ENCODE peak calls at places on chromosomes 3 and 15, in six cellular contexts. One of them, this sample, is unnamed.

GRCh38 chr3:16456784-16457415 is 56.6 kb downstream of the RFTN1 start:
- DNase-seq in IMR-90: peak
- DNase-seq in heart left ventricle: peak
- DNase-seq in esophagus muscularis mucosa: no peak
- DNase-seq in tibial nerve: no peak
- DNase-seq in gastrocnemius medialis: no peak
- DNase-seq in this sample: no peak

GRCh38 chr3:39166932-39167532 is 13.6 kb upstream of the CSRNP1 start:
- DNase-seq in IMR-90: peak
- DNase-seq in heart left ventricle: peak
- DNase-seq in esophagus muscularis mucosa: no peak
- DNase-seq in tibial nerve: peak
- DNase-seq in gastrocnemius medialis: no peak
- DNase-seq in this sample: peak

GRCh38 chr15:73691398-73691797 is 7.2 kb downstream of the CD276 start:
- DNase-seq in IMR-90: peak
- DNase-seq in heart left ventricle: peak
- DNase-seq in esophagus muscularis mucosa: no peak
- DNase-seq in tibial nerve: peak
- DNase-seq in gastrocnemius medialis: peak
- DNase-seq in this sample: peak

GRCh38 chr15:50881121-50882048 is 27.1 kb upstream of the AP4E1 start:
- DNase-seq in IMR-90: peak
- DNase-seq in heart left ventricle: no peak
- DNase-seq in esophagus muscularis mucosa: no peak
- DNase-seq in tibial nerve: no peak
- DNase-seq in gastrocnemius medialis: no peak
- DNase-seq in this sample: no peak

GRCh38 chr3:33645060-33645841 is 72.8 kb downstream of the CLASP2 start:
- DNase-seq in IMR-90: peak
- DNase-seq in heart left ventricle: no peak
- DNase-seq in esophagus muscularis mucosa: no peak
- DNase-seq in tibial nerve: no peak
- DNase-seq in gastrocnemius medialis: no peak
- DNase-seq in this sample: no peak

GRCh38 chr3:71247221-71247947 is 336.1 kb downstream of the FOXP1 start:
- DNase-seq in IMR-90: peak
- DNase-seq in heart left ventricle: no peak
- DNase-seq in esophagus muscularis mucosa: no peak
- DNase-seq in tibial nerve: no peak
- DNase-seq in gastrocnemius medialis: no peak
- DNase-seq in this sample: no peak

GRCh38 chr3:105274958-105275357 is 91.8 kb upstream of the ALCAM start:
- DNase-seq in IMR-90: peak
- DNase-seq in heart left ventricle: no peak
- DNase-seq in esophagus muscularis mucosa: no peak
- DNase-seq in tibial nerve: no peak
- DNase-seq in gastrocnemius medialis: no peak
- DNase-seq in this sample: no peak

GRCh38 chr3:149717391-149718056 is 34.8 kb downstream of the COMMD2 start:
- DNase-seq in IMR-90: peak
- DNase-seq in heart left ventricle: peak
- DNase-seq in esophagus muscularis mucosa: no peak
- DNase-seq in tibial nerve: peak
- DNase-seq in gastrocnemius medialis: no peak
- DNase-seq in this sample: peak

GRCh38 chr15:51917493-51917892 is 54.1 kb downstream of the LEO1 start:
- DNase-seq in IMR-90: peak
- DNase-seq in heart left ventricle: no peak
- DNase-seq in esophagus muscularis mucosa: no peak
- DNase-seq in tibial nerve: no peak
- DNase-seq in gastrocnemius medialis: no peak
- DNase-seq in this sample: no peak

GRCh38 chr3:143783856-143784370 is 64.4 kb downstream of the SLC9A9 start:
- DNase-seq in IMR-90: no peak
- DNase-seq in heart left ventricle: no peak
- DNase-seq in esophagus muscularis mucosa: no peak
- DNase-seq in tibial nerve: no peak
- DNase-seq in gastrocnemius medialis: no peak
- DNase-seq in this sample: no peak

GRCh38 chr3:117666316-117666715 is 956.7 kb downstream of the TUSC7 start:
- DNase-seq in IMR-90: no peak
- DNase-seq in heart left ventricle: no peak
- DNase-seq in esophagus muscularis mucosa: no peak
- DNase-seq in tibial nerve: no peak
- DNase-seq in gastrocnemius medialis: no peak
- DNase-seq in this sample: no peak

GRCh38 chr3:123348471-123349200 is 100.3 kb downstream of the ADCY5 start:
- DNase-seq in IMR-90: no peak
- DNase-seq in heart left ventricle: no peak
- DNase-seq in esophagus muscularis mucosa: no peak
- DNase-seq in tibial nerve: no peak
- DNase-seq in gastrocnemius medialis: no peak
- DNase-seq in this sample: no peak

GRCh38 chr15:87877114-87877810 is 379.3 kb downstream of the NTRK3 start:
- DNase-seq in IMR-90: peak
- DNase-seq in heart left ventricle: peak
- DNase-seq in esophagus muscularis mucosa: peak
- DNase-seq in tibial nerve: no peak
- DNase-seq in gastrocnemius medialis: no peak
- DNase-seq in this sample: no peak

GRCh38 chr3:84961492-84962255 is 2.9 kb downstream of the CADM2 start:
- DNase-seq in IMR-90: no peak
- DNase-seq in heart left ventricle: no peak
- DNase-seq in esophagus muscularis mucosa: no peak
- DNase-seq in tibial nerve: no peak
- DNase-seq in gastrocnemius medialis: no peak
- DNase-seq in this sample: no peak

GRCh38 chr15:52208306-52208946 is 17.2 kb upstream of the GNB5 start:
- DNase-seq in IMR-90: peak
- DNase-seq in heart left ventricle: no peak
- DNase-seq in esophagus muscularis mucosa: peak
- DNase-seq in tibial nerve: peak
- DNase-seq in gastrocnemius medialis: no peak
- DNase-seq in this sample: no peak

GRCh38 chr3:48279926-48280325 is 39.0 kb downstream of the ZNF589 start:
- DNase-seq in IMR-90: no peak
- DNase-seq in heart left ventricle: no peak
- DNase-seq in esophagus muscularis mucosa: no peak
- DNase-seq in tibial nerve: no peak
- DNase-seq in gastrocnemius medialis: no peak
- DNase-seq in this sample: no peak

GRCh38 chr15:91385301-91385700 is 285.2 kb downstream of the SV2B start:
- DNase-seq in IMR-90: no peak
- DNase-seq in heart left ventricle: no peak
- DNase-seq in esophagus muscularis mucosa: no peak
- DNase-seq in tibial nerve: no peak
- DNase-seq in gastrocnemius medialis: no peak
- DNase-seq in this sample: no peak

GRCh38 chr3:186849392-186849975 is 7.0 kb downstream of the ADIPOQ start:
- DNase-seq in IMR-90: peak
- DNase-seq in heart left ventricle: no peak
- DNase-seq in esophagus muscularis mucosa: peak
- DNase-seq in tibial nerve: no peak
- DNase-seq in gastrocnemius medialis: no peak
- DNase-seq in this sample: no peak

GRCh38 chr3:12871404-12871983 is 30.1 kb upstream of the RPL32 start:
- DNase-seq in IMR-90: no peak
- DNase-seq in heart left ventricle: no peak
- DNase-seq in esophagus muscularis mucosa: no peak
- DNase-seq in tibial nerve: no peak
- DNase-seq in gastrocnemius medialis: peak
- DNase-seq in this sample: no peak

GRCh38 chr3:186519021-186519658 is 25.0 kb downstream of the CRYGS start:
- DNase-seq in IMR-90: no peak
- DNase-seq in heart left ventricle: no peak
- DNase-seq in esophagus muscularis mucosa: no peak
- DNase-seq in tibial nerve: no peak
- DNase-seq in gastrocnemius medialis: no peak
- DNase-seq in this sample: no peak

GRCh38 chr15:65821070-65821469 is 29.0 kb upstream of the DENND4A start:
- DNase-seq in IMR-90: no peak
- DNase-seq in heart left ventricle: no peak
- DNase-seq in esophagus muscularis mucosa: no peak
- DNase-seq in tibial nerve: no peak
- DNase-seq in gastrocnemius medialis: no peak
- DNase-seq in this sample: no peak

GRCh38 chr3:117528688-117529087 is 819.1 kb downstream of the TUSC7 start:
- DNase-seq in IMR-90: no peak
- DNase-seq in heart left ventricle: no peak
- DNase-seq in esophagus muscularis mucosa: no peak
- DNase-seq in tibial nerve: no peak
- DNase-seq in gastrocnemius medialis: no peak
- DNase-seq in this sample: no peak

GRCh38 chr3:22319446-22319845 is 568.4 kb upstream of the ZNF385D start:
- DNase-seq in IMR-90: no peak
- DNase-seq in heart left ventricle: no peak
- DNase-seq in esophagus muscularis mucosa: no peak
- DNase-seq in tibial nerve: no peak
- DNase-seq in gastrocnemius medialis: no peak
- DNase-seq in this sample: no peak

GRCh38 chr3:48013288-48013980 is 2.8 kb downstream of the MAP4 start:
- DNase-seq in IMR-90: peak
- DNase-seq in heart left ventricle: peak
- DNase-seq in esophagus muscularis mucosa: no peak
- DNase-seq in tibial nerve: peak
- DNase-seq in gastrocnemius medialis: peak
- DNase-seq in this sample: no peak

GRCh38 chr3:47414666-47415587 is 34.1 kb downstream of the PTPN23 start:
- DNase-seq in IMR-90: no peak
- DNase-seq in heart left ventricle: no peak
- DNase-seq in esophagus muscularis mucosa: no peak
- DNase-seq in tibial nerve: no peak
- DNase-seq in gastrocnemius medialis: no peak
- DNase-seq in this sample: no peak

GRCh38 chr15:48877630-48878595 is at the start of gene EID1:
- DNase-seq in IMR-90: peak
- DNase-seq in heart left ventricle: peak
- DNase-seq in esophagus muscularis mucosa: peak
- DNase-seq in tibial nerve: peak
- DNase-seq in gastrocnemius medialis: peak
- DNase-seq in this sample: peak

GRCh38 chr3:46670891-46671427 is 22.5 kb downstream of the ALS2CL start:
- DNase-seq in IMR-90: no peak
- DNase-seq in heart left ventricle: no peak
- DNase-seq in esophagus muscularis mucosa: no peak
- DNase-seq in tibial nerve: no peak
- DNase-seq in gastrocnemius medialis: peak
- DNase-seq in this sample: no peak

GRCh38 chr3:185473290-185473815 is 25.5 kb downstream of the TMEM41A start:
- DNase-seq in IMR-90: peak
- DNase-seq in heart left ventricle: no peak
- DNase-seq in esophagus muscularis mucosa: no peak
- DNase-seq in tibial nerve: no peak
- DNase-seq in gastrocnemius medialis: no peak
- DNase-seq in this sample: no peak

GRCh38 chr15:92958105-92958504 is 58.0 kb downstream of the CHD2 start:
- DNase-seq in IMR-90: peak
- DNase-seq in heart left ventricle: no peak
- DNase-seq in esophagus muscularis mucosa: no peak
- DNase-seq in tibial nerve: no peak
- DNase-seq in gastrocnemius medialis: no peak
- DNase-seq in this sample: no peak

GRCh38 chr3:13206799-13207577 is 133.8 kb upstream of the IQSEC1 start:
- DNase-seq in IMR-90: no peak
- DNase-seq in heart left ventricle: no peak
- DNase-seq in esophagus muscularis mucosa: no peak
- DNase-seq in tibial nerve: no peak
- DNase-seq in gastrocnemius medialis: no peak
- DNase-seq in this sample: no peak

GRCh38 chr3:63582943-63583500 is 69.5 kb upstream of the SNTN start:
- DNase-seq in IMR-90: no peak
- DNase-seq in heart left ventricle: no peak
- DNase-seq in esophagus muscularis mucosa: no peak
- DNase-seq in tibial nerve: no peak
- DNase-seq in gastrocnemius medialis: no peak
- DNase-seq in this sample: no peak

GRCh38 chr15:97875513-97876285 is 84.8 kb upstream of the ARRDC4 start:
- DNase-seq in IMR-90: no peak
- DNase-seq in heart left ventricle: peak
- DNase-seq in esophagus muscularis mucosa: no peak
- DNase-seq in tibial nerve: no peak
- DNase-seq in gastrocnemius medialis: no peak
- DNase-seq in this sample: no peak
- TF ChIP-seq CTCF in IMR-90: no peak
- TF ChIP-seq CTCF in heart left ventricle: no peak
- TF ChIP-seq CTCF in esophagus muscularis mucosa: peak
- TF ChIP-seq CTCF in tibial nerve: no peak
- TF ChIP-seq CTCF in gastrocnemius medialis: no peak
- TF ChIP-seq CTCF in this sample: no peak

GRCh38 chr3:152060701-152061100 is 187.3 kb downstream of the SUCNR1 start:
- DNase-seq in IMR-90: no peak
- DNase-seq in heart left ventricle: no peak
- DNase-seq in esophagus muscularis mucosa: no peak
- DNase-seq in tibial nerve: no peak
- DNase-seq in gastrocnemius medialis: no peak
- DNase-seq in this sample: no peak
- TF ChIP-seq POLR2A in IMR-90: no peak
- TF ChIP-seq POLR2A in heart left ventricle: no peak
- TF ChIP-seq POLR2A in esophagus muscularis mucosa: no peak
- TF ChIP-seq POLR2A in tibial nerve: no peak
- TF ChIP-seq POLR2A in gastrocnemius medialis: no peak
- TF ChIP-seq POLR2A in this sample: no peak

DNA sequence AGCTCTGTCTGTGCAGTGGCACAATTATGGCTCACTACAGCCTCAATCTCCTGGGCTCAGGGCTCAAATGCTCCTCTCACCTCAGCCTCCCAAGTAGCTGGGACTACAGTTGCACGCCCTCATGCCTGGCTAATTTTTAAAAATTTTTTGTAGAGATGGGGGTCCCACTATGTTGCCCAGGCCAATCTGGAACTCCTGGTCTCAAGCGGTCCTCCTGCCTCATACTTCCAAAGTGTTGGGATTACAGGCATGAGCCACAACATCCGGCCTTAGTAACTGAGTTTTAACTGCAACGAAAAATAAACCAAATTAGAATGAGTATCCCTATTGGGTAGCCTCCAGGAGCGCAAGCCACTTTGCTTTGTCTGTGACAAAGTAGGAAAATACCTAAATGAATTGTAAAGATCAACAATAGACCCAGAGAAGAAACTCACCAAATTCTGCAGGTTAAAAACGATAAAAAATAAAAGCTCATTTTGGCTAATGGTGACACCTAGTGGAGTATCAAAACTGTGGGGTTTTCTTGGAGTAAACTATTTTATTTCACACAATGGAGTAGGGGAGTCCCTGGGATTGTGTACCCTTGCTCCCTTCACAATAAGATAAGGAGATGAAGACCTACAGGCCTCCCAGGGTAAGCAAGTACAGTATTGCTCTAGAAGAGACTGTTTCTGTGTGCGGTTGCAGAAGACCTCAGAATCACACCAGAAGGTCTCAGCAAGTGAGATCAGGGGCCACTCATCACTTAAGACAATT is 21.0 kb upstream of the CA12 start:
- DNase-seq in IMR-90: peak
- DNase-seq in heart left ventricle: no peak
- DNase-seq in esophagus muscularis mucosa: no peak
- DNase-seq in tibial nerve: peak
- DNase-seq in gastrocnemius medialis: no peak
- DNase-seq in this sample: no peak
- H3K4me3 ChIP-seq in IMR-90: no peak
- H3K4me3 ChIP-seq in heart left ventricle: no peak
- H3K4me3 ChIP-seq in esophagus muscularis mucosa: no peak
- H3K4me3 ChIP-seq in tibial nerve: no peak
- H3K4me3 ChIP-seq in gastrocnemius medialis: no peak
- H3K4me3 ChIP-seq in this sample: no peak

GRCh38 chr3:44476181-44476599 is 1.3 kb downstream of the ZNF445 start:
- DNase-seq in IMR-90: peak
- DNase-seq in heart left ventricle: no peak
- DNase-seq in esophagus muscularis mucosa: no peak
- DNase-seq in tibial nerve: no peak
- DNase-seq in gastrocnemius medialis: no peak
- DNase-seq in this sample: no peak
- TF ChIP-seq CTCF in IMR-90: peak
- TF ChIP-seq CTCF in heart left ventricle: no peak
- TF ChIP-seq CTCF in esophagus muscularis mucosa: no peak
- TF ChIP-seq CTCF in tibial nerve: no peak
- TF ChIP-seq CTCF in gastrocnemius medialis: no peak
- TF ChIP-seq CTCF in this sample: no peak